ENCODE peak calls at places on chromosomes 16 and 17, in five cellular contexts. L, W, V, B and O are unnamed samples.

GRCh38 chr17:81253358-81254131 is 14.4 kb downstream of the NDUFAF8 start:
- DNase-seq in L (peak), W (no peak), V (no peak), B (peak), O (no peak)

GRCh38 chr16:58085171-58085570 is 44.0 kb downstream of the CFAP20 start:
- DNase-seq in L (no peak), W (no peak), V (no peak), B (no peak), O (no peak)

GRCh38 chr17:45834471-45835396 is 9.9 kb upstream of the SPPL2C start:
- DNase-seq in L (no peak), W (no peak), V (no peak), B (no peak), O (no peak)

GRCh38 chr16:14497245-14498082 is 132.6 kb downstream of the PARN start:
- DNase-seq in L (no peak), W (no peak), V (no peak), B (no peak), O (peak)

GRCh38 chr16:90026135-90026534 is 6.9 kb upstream of the DBNDD1 start:
- DNase-seq in L (peak), W (no peak), V (no peak), B (no peak), O (no peak)

GRCh38 chr17:14510136-14510535 is 209.3 kb downstream of the HS3ST3B1 start:
- DNase-seq in L (no peak), W (no peak), V (no peak), B (no peak), O (no peak)

GRCh38 chr16:76910931-76911330 is 280.1 kb upstream of the MON1B start:
- DNase-seq in L (no peak), W (peak), V (peak), B (no peak), O (no peak)

GRCh38 chr16:70267516-70267915 is 15.8 kb upstream of the EXOSC6 start:
- DNase-seq in L (no peak), W (no peak), V (peak), B (no peak), O (no peak)

GRCh38 chr16:30902070-30902972 is 5.9 kb downstream of the CTF1 start:
- DNase-seq in L (peak), W (no peak), V (peak), B (peak), O (peak)

GRCh38 chr17:46978489-46979022 is 497 bp downstream of the RPRML start:
- DNase-seq in L (peak), W (no peak), V (no peak), B (no peak), O (no peak)

GRCh38 chr16:53346-54236 is at the start of the genes POLR3K and SNRNP25:
- DNase-seq in L (peak), W (peak), V (peak), B (peak), O (peak)

GRCh38 chr16:47234-47633 is 6.2 kb downstream of the POLR3K start:
- DNase-seq in L (no peak), W (no peak), V (no peak), B (no peak), O (no peak)

GRCh38 chr16:54237-54581 is 581 bp downstream of the SNRNP25 start:
- DNase-seq in L (no peak), W (no peak), V (no peak), B (no peak), O (no peak)

GRCh38 chr16:55571-56136 is 2.0 kb downstream of the SNRNP25 start:
- DNase-seq in L (peak), W (no peak), V (no peak), B (peak), O (no peak)

DNA sequence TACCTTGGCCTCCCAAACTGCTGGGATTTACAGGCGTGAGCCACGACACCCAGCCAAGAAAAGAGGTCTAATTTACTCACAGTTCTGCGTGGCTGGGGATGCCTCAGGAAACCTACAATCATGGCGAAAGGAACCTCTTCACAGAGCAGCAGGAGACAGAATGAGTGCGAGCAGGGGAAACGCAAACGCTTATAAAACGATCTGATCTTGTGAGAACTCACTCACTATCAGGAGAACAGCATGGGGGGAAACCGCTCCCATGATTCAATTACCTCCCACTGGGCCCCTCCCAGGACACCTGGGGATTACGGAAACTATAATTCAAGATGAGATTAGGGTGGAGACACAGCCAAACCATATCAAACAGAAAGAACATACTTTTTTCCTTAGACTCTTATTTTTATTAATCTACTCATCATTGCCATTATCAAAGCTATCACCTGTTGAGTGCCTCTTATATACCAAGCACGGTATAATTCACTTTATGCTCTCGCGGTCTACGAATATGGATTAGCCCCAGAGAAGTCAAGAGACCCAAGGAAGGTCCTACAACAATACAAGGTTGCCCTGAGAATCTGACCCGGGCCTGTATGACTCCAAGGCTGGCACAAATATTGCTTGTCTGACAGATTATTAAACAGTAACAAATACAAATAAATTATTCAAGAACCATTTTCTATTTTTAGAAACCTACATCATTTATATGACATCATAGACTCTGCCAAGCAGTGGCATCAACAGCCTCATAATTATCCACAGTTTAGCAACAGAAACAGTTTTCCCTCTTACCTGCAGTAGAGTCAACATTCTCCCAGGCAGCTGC is 2.4 kb downstream of the POLR3K start:
- DNase-seq in L (no peak), W (no peak), V (no peak), B (no peak), O (no peak)
- TF ChIP-seq CTCF in L (no peak), W (no peak), V (no peak), B (no peak), O (no peak)

GRCh38 chr17:72865954-72866353 is 226.5 kb downstream of the SLC39A11 start:
- DNase-seq in L (no peak), W (no peak), V (no peak), B (no peak), O (no peak)
- H3K4me3 ChIP-seq in L (no peak), W (no peak), V (no peak), B (no peak), O (no peak)

DNA sequence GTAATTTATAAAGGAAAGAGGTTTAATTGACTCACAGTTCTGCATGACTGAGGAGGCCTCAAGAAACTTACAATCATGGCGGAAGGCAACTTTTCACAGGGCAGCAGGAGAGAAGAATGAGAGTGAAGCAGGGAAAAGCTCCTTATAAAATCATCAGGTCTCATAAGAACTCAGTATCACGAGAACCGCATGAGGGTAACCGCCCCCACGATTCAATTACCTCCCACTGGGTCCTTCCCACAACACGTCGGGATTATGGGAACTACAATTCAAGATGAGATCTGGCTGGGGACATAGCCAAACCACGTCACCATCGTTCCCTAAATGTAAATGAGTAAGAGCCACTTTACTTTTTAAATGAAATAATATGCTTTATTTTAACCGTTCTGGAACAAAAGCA is 89.9 kb upstream of the NACA2 start:
- DNase-seq in L (no peak), W (no peak), V (no peak), B (no peak), O (no peak)
- TF ChIP-seq CTCF in L (no peak), W (no peak), V (no peak), B (no peak), O (no peak)

DNA sequence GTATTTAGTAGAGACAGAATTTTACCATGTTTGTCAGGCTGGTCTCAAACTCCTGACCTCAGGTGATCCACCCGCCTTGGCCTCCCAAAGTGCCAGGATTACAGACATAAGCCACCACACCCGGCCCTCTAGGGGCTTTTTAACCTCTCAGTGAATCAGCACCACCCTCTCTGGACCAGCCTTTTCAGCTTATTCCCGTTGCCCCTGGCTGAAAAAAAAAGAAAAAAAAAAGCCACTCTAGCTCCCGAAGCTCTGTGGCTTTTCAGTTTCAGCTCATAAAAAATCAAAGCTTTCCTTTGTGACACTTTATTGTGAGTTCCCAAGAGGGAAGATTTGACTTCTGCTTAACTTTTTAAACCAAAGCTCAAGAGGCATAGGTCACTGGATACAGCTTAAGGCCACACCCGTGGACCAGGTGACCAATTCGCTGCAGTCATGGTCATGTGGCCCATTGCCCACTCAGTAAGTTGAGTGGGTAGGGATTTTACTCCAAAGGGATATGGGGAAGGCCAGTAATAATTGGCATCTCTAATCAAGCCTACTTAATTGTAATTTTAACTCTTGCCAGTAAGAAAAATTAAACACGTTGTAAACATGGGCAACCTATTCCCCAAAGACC is 46.6 kb upstream of the MED13 start:
- DNase-seq in L (no peak), W (no peak), V (no peak), B (no peak), O (peak)
- H3K4me3 ChIP-seq in L (no peak), W (no peak), V (no peak), B (no peak), O (no peak)

GRCh38 chr16:55398683-55399230 is 74.8 kb downstream of the IRX6 start:
- DNase-seq in L (no peak), W (no peak), V (no peak), B (no peak), O (no peak)
- TF ChIP-seq CTCF in L (no peak), W (no peak), V (no peak), B (no peak), O (no peak)

GRCh38 chr17:8964801-8965393 is 610 bp downstream of the PIK3R5 start:
- DNase-seq in L (no peak), W (no peak), V (no peak), B (peak), O (no peak)
- H3K4me3 ChIP-seq in L (peak), W (no peak), V (no peak), B (peak), O (no peak)